ENCODE peak calls at places on chromosomes 5 and 9, in ten cellular contexts. M is CD8-positive, alpha-beta T cell; V is body of pancreas; F is right atrium auricular region; P is H9; J is uterus; R is vagina; K is sigmoid colon; O is adipocyte; U is mucosa of descending colon. Z is an unnamed sample.
A peak's percentile ranks its signal among the peaks of the same experiment; 100 is the strongest.

GRCh38 chr5:79202076-79202475 is 33.9 kb upstream of the JMY start:
- DNase-seq in P (no peak), O (peak; percentile 53), V (no peak), K (no peak), M (no peak), U (no peak), F (no peak), R (no peak), J (no peak), Z (no peak)

GRCh38 chr5:108481355-108481931 is 99.5 kb upstream of the FBXL17 start:
- DNase-seq in P (peak; percentile 37), U (peak; percentile 7), F (no peak), K (no peak), V (no peak), J (no peak), O (peak; percentile 74), M (no peak), R (no peak), Z (no peak)

GRCh38 chr5:142551242-142552067 is 134.4 kb downstream of the FGF1 start:
- DNase-seq in O (no peak), V (no peak), R (no peak), P (peak; percentile 82), K (peak; percentile 62), F (no peak), U (peak; percentile 13), J (no peak), M (no peak), Z (no peak)

GRCh38 chr9:112881366-112881765 is 9.3 kb downstream of the SLC46A2 start:
- DNase-seq in F (no peak), R (no peak), J (no peak), O (peak; percentile 29), M (no peak), K (no peak), P (no peak), V (no peak), U (no peak), Z (no peak)

GRCh38 chr5:172463031-172463430 is 8.7 kb upstream of the SH3PXD2B start:
- DNase-seq in P (no peak), M (no peak), V (no peak), K (no peak), R (no peak), F (no peak), J (no peak), O (no peak), U (no peak), Z (no peak)

GRCh38 chr5:109571785-109572184 is 117.9 kb upstream of the MAN2A1 start:
- DNase-seq in P (no peak), K (no peak), F (no peak), V (no peak), U (no peak), J (no peak), O (no peak), R (no peak), M (no peak), Z (no peak)

GRCh38 chr5:119930490-119930889 is 301.1 kb downstream of the FAM170A start:
- DNase-seq in M (no peak), U (no peak), O (no peak), F (no peak), V (no peak), P (no peak), J (no peak), K (no peak), R (no peak), Z (no peak)

GRCh38 chr5:169029087-169029486 is 271.9 kb downstream of the SLIT3 start:
- DNase-seq in R (no peak), P (no peak), M (no peak), U (no peak), V (no peak), K (no peak), J (no peak), F (no peak), O (peak; percentile 55), Z (no peak)

GRCh38 chr9:6226696-6227095 is 11.1 kb downstream of the IL33 start:
- DNase-seq in K (no peak), M (no peak), V (peak; percentile 47), R (no peak), U (no peak), J (no peak), O (peak; percentile 52), P (peak; percentile 27), F (no peak), Z (no peak)

GRCh38 chr9:96874201-96874785 is 20.0 kb upstream of the ZNF782 start:
- DNase-seq in M (no peak), V (no peak), K (no peak), F (no peak), U (no peak), J (no peak), R (no peak), P (no peak), O (no peak), Z (no peak)

GRCh38 chr5:132271251-132272246 is 14.1 kb downstream of the PDLIM4 start:
- DNase-seq in K (no peak), O (no peak), U (peak; percentile 14), J (no peak), V (no peak), P (peak; percentile 67), R (no peak), F (peak; percentile 57), M (no peak), Z (peak; percentile 36)

GRCh38 chr9:121781701-121782464 is 130.4 kb downstream of the DAB2IP start:
- DNase-seq in M (no peak), U (no peak), P (peak; percentile 18), O (no peak), F (no peak), K (no peak), R (no peak), J (no peak), V (no peak), Z (no peak)

GRCh38 chr9:89873801-89874200 is 269.0 kb downstream of the GADD45G start:
- DNase-seq in F (peak; percentile 40), J (peak; percentile 6), O (no peak), K (peak; percentile 4), U (no peak), V (no peak), M (no peak), R (no peak), P (peak; percentile 10), Z (no peak)

GRCh38 chr9:18260527-18260926 is 213.4 kb upstream of the ADAMTSL1 start:
- DNase-seq in U (no peak), K (peak; percentile 73), O (no peak), M (no peak), F (no peak), V (no peak), R (no peak), P (no peak), J (peak; percentile 40), Z (no peak)

GRCh38 chr9:90827181-90827866 is 25.7 kb downstream of the SYK start:
- DNase-seq in P (peak; percentile 20), F (peak; percentile 58), M (no peak), U (no peak), V (no peak), R (no peak), O (no peak), J (no peak), K (no peak), Z (no peak)

GRCh38 chr5:120464627-120465280 is 654 bp downstream of the PRR16 start:
- DNase-seq in V (peak; percentile 22), J (peak; percentile 58), F (peak; percentile 58), O (peak; percentile 81), R (no peak), K (peak; percentile 75), U (peak; percentile 15), M (no peak), P (peak; percentile 60), Z (no peak)

GRCh38 chr5:12385095-12385494 is 480.8 kb upstream of the CTNND2 start:
- DNase-seq in P (no peak), V (no peak), M (no peak), K (no peak), R (no peak), U (no peak), J (no peak), F (no peak), O (no peak), Z (no peak)
- H3K9me3 ChIP-seq in P (no peaks in the 10 kb centered on the region), V (no peaks in the 10 kb centered on the region), M (peaks cover 4% of the 10 kb centered on the region), K (no peaks in the 10 kb centered on the region), R (no peaks in the 10 kb centered on the region), U (peaks cover 27% of the 10 kb centered on the region), J (no peaks in the 10 kb centered on the region), F (peaks cover 10% of the 10 kb centered on the region), O (peaks cover 4% of the 10 kb centered on the region), Z (peaks cover 13% of the 10 kb centered on the region)

DNA sequence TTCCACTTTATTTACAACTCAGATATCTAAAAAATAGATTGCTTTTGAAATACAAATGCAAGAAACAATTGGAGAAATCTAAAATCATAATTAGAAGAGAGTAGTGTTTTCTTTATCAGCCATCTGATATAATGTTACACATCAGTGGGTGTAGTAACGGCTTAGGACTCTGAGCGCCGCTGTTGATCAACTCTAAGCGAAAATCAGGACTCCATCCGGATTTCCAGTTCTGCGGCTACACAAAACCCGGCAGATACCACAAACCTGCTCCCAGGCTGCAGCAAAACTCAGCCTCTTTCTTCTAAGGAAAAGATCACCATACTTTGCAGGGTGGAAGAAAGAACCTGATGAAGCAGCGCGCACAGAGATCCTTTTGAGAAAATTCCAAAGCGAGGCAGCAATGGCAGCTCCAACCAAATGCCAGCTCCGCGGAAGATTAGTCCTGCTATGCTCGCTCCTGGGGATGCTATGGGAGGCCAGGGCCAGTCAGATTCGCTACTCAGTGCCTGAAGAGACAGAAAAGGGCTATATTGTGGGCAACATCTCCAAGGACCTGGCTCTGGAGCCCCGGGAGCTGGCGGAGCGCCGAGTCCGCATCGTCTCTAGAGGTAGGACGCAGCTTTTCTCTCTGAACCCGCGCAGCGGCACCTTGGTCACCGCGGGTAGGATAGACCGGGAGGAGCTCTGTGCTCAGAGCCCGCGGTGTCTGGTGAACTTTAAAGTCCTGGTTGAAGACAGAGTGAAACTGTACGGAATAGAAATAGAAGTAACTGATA is at the start of gene PCDHGA9:
- DNase-seq in M (no peak), O (peak; percentile 76), F (no peak), V (no peak), U (peak; percentile 29), J (no peak), R (no peak), K (no peak), P (no peak), Z (no peak)
- H3K9me3 ChIP-seq in M (no peaks in the 10 kb centered on the region), O (peaks cover 50% of the 10 kb centered on the region), F (peaks cover 92% of the 10 kb centered on the region), V (peaks cover 10% of the 10 kb centered on the region), U (peaks cover 85% of the 10 kb centered on the region), J (no peaks in the 10 kb centered on the region), R (peaks cover 79% of the 10 kb centered on the region), K (peaks cover 72% of the 10 kb centered on the region), P (peaks cover 29% of the 10 kb centered on the region), Z (peaks cover 36% of the 10 kb centered on the region)

GRCh38 chr9:1320041-1320440 is 269.9 kb downstream of the DMRT2 start:
- DNase-seq in V (no peak), O (no peak), U (no peak), P (no peak), M (no peak), F (no peak), R (no peak), J (no peak), K (no peak), Z (no peak)

GRCh38 chr9:1319436-1319835 is 269.3 kb downstream of the DMRT2 start:
- DNase-seq in V (no peak), F (no peak), U (no peak), M (no peak), R (no peak), O (no peak), J (no peak), K (no peak), P (no peak), Z (no peak)

GRCh38 chr9:1320667-1321195 is 270.6 kb downstream of the DMRT2 start:
- DNase-seq in V (no peak), O (no peak), R (no peak), U (no peak), F (no peak), K (no peak), M (no peak), P (no peak), J (no peak), Z (no peak)
- H3K9me3 ChIP-seq in V (no peaks in the 10 kb centered on the region), O (peaks cover 3% of the 10 kb centered on the region), R (no peaks in the 10 kb centered on the region), U (no peaks in the 10 kb centered on the region), F (no peaks in the 10 kb centered on the region), K (no peaks in the 10 kb centered on the region), M (no peaks in the 10 kb centered on the region), P (no peaks in the 10 kb centered on the region), J (no peaks in the 10 kb centered on the region), Z (no peaks in the 10 kb centered on the region)

GRCh38 chr5:2642684-2643325 is 108.7 kb downstream of the IRX2 start:
- DNase-seq in F (no peak), J (no peak), R (peak; percentile 94), P (no peak), V (no peak), U (no peak), K (no peak), M (no peak), O (no peak), Z (no peak)
- H3K9me3 ChIP-seq in F (no peaks in the 10 kb centered on the region), J (no peaks in the 10 kb centered on the region), R (no peaks in the 10 kb centered on the region), P (no peaks in the 10 kb centered on the region), V (no peaks in the 10 kb centered on the region), U (peaks cover 7% of the 10 kb centered on the region), K (no peaks in the 10 kb centered on the region), M (no peaks in the 10 kb centered on the region), O (no peaks in the 10 kb centered on the region), Z (no peaks in the 10 kb centered on the region)